ENCODE peak calls at places on chromosomes 16 and 17, in ten cellular contexts. Q, S, V, Y, I, P, E, T, A and B are unnamed samples.

GRCh38 chr17:61955621-61956020 is 27.8 kb upstream of the INTS2 start:
- DNase-seq in E (no peak), Y (no peak), V (no peak), S (no peak), T (no peak), A (no peak), P (no peak), I (no peak), Q (no peak), B (no peak)

GRCh38 chr17:413016-413350 is 60.4 kb upstream of the RPH3AL start:
- DNase-seq in I (no peak), T (no peak), S (no peak), P (no peak), Q (no peak), V (no peak), E (no peak), Y (no peak), A (no peak), B (no peak)

GRCh38 chr17:83178533-83179201 is 99.3 kb downstream of the METRNL start:
- DNase-seq in E (no peak), S (no peak), Y (no peak), P (no peak), I (no peak), A (no peak), T (peak), Q (no peak), V (no peak), B (no peak)

GRCh38 chr16:25018972-25019617 is 3.9 kb upstream of the ARHGAP17 start:
- DNase-seq in Q (no peak), T (no peak), V (no peak), P (no peak), Y (no peak), S (no peak), E (no peak), A (no peak), I (no peak), B (no peak)

GRCh38 chr16:3182608-3183444 is 5.2 kb upstream of the OR1F1 start:
- DNase-seq in V (no peak), I (peak), P (no peak), S (peak), Y (peak), A (no peak), T (peak), Q (no peak), E (no peak), B (peak)

GRCh38 chr16:87352818-87353217 is 30.8 kb downstream of the FBXO31 start:
- DNase-seq in V (no peak), Q (no peak), T (peak), E (no peak), A (no peak), Y (no peak), I (no peak), P (no peak), S (no peak), B (no peak)

GRCh38 chr16:64948056-64948455 is 173.8 kb downstream of the CDH11 start:
- DNase-seq in Y (no peak), S (no peak), P (no peak), A (no peak), T (no peak), E (no peak), Q (no peak), I (no peak), V (no peak), B (no peak)

GRCh38 chr17:57442914-57443571 is 186.7 kb downstream of the MSI2 start:
- DNase-seq in Q (no peak), A (no peak), I (peak), E (no peak), V (peak), S (no peak), Y (peak), P (no peak), T (no peak), B (peak)

GRCh38 chr16:14955546-14956231 is 18.4 kb downstream of the NPIPA1 start:
- DNase-seq in E (peak), T (no peak), I (no peak), Y (no peak), S (no peak), A (peak), V (no peak), P (no peak), Q (no peak), B (no peak)

GRCh38 chr17:14950216-14950615 is 314.9 kb downstream of the PMP22 start:
- DNase-seq in S (peak), E (no peak), I (no peak), V (no peak), T (no peak), Q (no peak), P (no peak), Y (no peak), A (no peak), B (no peak)
- H3K27ac ChIP-seq in S (no peak), E (no peak), I (no peak), V (no peak), T (no peak), Q (no peak), P (no peak), Y (no peak), A (no peak), B (no peak)

DNA sequence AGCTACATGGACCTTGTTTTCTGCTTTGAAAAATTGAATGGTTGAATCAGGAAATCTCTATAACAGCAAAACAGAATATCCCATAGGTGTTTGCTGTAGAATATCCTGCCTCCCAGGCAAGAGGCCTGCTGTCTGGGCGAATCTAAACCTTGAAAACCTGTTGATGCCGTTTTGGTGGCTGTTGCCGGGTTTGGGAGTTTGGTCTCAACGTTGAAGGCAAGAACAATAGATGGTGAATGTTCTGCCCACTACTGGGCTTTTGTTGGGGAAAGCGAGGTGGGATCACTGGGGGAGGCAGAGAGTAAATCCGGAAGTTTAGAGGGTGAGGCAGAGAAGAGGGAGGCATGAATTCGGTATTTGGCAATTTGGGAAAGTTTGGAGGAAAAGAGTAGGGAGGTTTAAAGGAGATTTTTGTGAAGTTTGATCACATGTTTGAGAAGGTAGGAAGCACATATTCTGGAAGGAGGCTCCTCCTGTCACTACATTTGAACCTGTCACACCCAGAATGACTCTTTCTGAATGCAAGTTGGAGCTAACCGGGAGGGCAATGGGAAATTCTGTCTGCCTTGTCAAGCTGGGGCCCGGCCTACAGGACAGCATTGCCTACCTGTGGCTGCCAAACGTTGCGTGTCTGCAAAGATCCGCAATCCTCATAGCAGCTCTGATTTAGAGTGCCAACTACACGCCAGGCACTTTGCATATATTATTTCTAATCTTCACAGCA is 46.5 kb downstream of the GPRC5B start:
- DNase-seq in V (no peak), T (no peak), Y (no peak), I (no peak), P (peak), S (no peak), E (no peak), Q (no peak), A (no peak), B (no peak)
- H3K27ac ChIP-seq in V (no peak), T (peak), Y (no peak), I (no peak), P (no peak), S (no peak), E (no peak), Q (no peak), A (no peak), B (peak)

GRCh38 chr17:20992416-20992815 is 50.4 kb downstream of the USP22 start:
- DNase-seq in I (no peak), Y (no peak), A (peak), V (no peak), T (no peak), P (no peak), Q (no peak), S (no peak), E (no peak), B (no peak)
- H3K27ac ChIP-seq in I (no peak), Y (no peak), A (no peak), V (no peak), T (no peak), P (no peak), Q (no peak), S (no peak), E (no peak), B (peak)

DNA sequence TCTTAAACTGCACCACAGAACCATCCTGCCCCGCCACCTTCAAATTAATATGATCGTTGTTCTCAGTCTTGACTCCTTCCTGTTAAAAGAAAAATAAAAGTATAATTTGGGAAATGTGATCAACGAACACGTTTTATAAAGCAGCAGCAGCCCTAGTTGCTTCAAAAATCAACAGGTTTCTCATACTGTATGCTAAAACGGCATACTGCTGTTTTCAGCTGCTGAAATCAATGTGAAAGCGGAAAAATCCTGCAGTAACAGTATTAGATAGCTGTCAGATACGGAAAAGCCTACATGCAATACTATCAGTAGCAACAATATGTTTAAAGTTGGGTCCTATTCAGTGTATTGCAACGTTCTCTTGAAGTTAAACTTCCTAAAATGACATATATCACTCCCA is 1.6 kb downstream of the SUMO2 start:
- DNase-seq in A (no peak), E (no peak), V (no peak), Y (no peak), T (no peak), I (no peak), P (no peak), Q (no peak), S (no peak), B (no peak)
- H3K27ac ChIP-seq in A (peak), E (no peak), V (no peak), Y (peak), T (no peak), I (no peak), P (no peak), Q (no peak), S (no peak), B (peak)

GRCh38 chr17:8941520-8941919 is 24.0 kb downstream of the PIK3R5 start:
- DNase-seq in T (no peak), S (no peak), I (no peak), P (no peak), Q (no peak), V (no peak), Y (peak), A (no peak), E (peak), B (no peak)
- H3K27ac ChIP-seq in T (no peak), S (no peak), I (no peak), P (no peak), Q (no peak), V (no peak), Y (peak), A (peak), E (no peak), B (no peak)

DNA sequence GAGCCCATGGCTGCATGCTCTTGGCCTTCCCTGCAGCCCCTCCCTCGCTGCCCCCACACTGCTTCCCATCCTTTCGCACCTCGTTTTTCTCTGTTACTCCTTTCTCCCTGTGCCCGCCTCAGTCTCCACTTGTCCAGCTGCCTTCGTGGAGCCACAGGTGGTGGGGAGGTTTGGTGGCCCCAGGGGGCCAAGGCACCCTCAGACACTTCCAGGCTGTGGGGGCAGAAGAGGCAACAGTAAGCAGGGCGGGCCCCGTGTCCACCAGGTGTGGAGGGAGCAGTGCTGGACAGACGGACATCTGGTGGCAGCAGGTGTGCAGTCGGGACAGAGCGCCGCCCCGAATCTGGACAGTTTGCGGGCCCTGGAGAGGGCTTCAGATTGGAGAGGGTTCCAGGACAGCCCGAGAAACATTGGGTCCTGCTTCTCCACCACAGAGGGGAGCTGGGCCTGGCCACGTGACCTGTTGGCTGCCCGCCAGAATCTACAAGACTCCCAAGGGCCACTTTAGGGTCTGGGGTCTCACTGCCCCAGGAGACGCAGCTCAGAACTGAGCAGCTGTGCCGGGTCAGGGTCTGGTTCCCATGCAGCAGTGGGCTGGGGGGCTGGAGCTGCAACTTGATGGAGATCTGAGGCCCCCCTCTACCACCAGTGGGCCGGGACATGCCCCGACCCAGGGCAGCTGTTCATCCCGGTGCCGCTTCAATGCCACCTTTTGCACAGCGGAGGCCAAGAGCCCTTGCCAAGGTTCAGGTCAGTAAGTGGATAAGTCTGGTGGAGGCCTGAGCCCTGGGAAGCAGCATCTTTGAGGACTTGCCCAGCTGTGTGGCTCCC is 22.8 kb downstream of the BAHCC1 start:
- DNase-seq in T (no peak), A (no peak), V (no peak), Y (no peak), S (no peak), E (no peak), P (no peak), Q (no peak), I (no peak), B (no peak)
- H3K27ac ChIP-seq in T (no peak), A (peak), V (peak), Y (no peak), S (no peak), E (no peak), P (no peak), Q (peak), I (peak), B (no peak)

GRCh38 chr16:85878407-85878806 is 20.6 kb upstream of the IRF8 start:
- DNase-seq in E (no peak), I (no peak), Q (no peak), Y (no peak), P (no peak), A (no peak), V (no peak), S (no peak), T (no peak), B (no peak)
- H3K27ac ChIP-seq in E (no peak), I (no peak), Q (no peak), Y (no peak), P (no peak), A (no peak), V (no peak), S (no peak), T (no peak), B (no peak)

DNA sequence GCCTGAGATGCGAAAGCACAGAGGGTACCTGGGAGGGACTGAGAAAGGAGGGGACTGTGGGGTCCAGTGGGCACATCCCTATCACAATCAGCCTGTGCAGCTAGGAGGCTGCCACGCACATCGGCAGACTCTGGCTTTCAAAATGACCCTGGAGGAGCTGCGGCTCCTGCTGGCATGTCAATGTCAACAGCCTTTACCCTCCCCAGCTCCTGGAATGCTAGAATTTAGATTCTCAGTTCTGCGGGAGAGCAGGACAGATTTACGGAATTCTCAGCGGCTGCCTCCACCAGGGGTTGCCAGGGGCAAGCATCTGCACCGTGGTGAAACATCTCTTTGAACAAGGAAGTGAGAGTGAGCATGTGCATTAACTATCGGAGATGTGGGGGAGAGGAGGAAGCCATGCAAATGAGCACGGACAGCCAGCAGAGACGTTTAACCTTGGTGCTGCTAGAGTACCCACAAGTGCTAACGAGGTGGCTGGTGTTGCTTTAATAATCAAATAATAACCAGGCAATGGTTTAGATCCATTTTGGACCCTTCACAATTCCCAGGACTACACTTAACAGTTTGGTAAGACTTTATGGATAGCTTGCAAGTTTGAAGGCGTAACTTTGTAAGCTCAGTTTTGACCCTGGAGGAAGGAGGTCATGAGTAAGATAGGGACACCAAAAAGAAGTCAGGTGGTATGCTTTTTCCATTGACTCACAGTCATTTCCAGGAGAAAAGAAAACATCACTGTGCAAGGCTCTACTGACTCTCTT is 54.1 kb downstream of the XYLT1 start:
- DNase-seq in Q (no peak), S (peak), P (no peak), Y (peak), I (no peak), A (no peak), T (no peak), E (peak), V (no peak), B (peak)
- H3K27ac ChIP-seq in Q (no peak), S (no peak), P (no peak), Y (peak), I (no peak), A (peak), T (no peak), E (no peak), V (no peak), B (peak)